ENCODE peak calls at places on chromosome 1, in ten cellular contexts. One of them, this sample, is unnamed.

GRCh38 chr1:66012076-66012769 is 219.5 kb downstream of the PDE4B start:
- DNase-seq in BJ: peak
- DNase-seq in AG04450: peak
- DNase-seq in fibroblast of pulmonary artery: no peak
- DNase-seq in foreskin fibroblast: no peak
- DNase-seq in WTC11: no peak
- DNase-seq in omental fat pad: no peak
- DNase-seq in AG09319: no peak
- DNase-seq in progenitor cell of endocrine pancreas: no peak
- DNase-seq in left lung: no peak
- DNase-seq in this sample: no peak

GRCh38 chr1:6459850-6460265 is 6.1 kb downstream of the TNFRSF25 start:
- DNase-seq in BJ: no peak
- DNase-seq in AG04450: no peak
- DNase-seq in fibroblast of pulmonary artery: no peak
- DNase-seq in foreskin fibroblast: no peak
- DNase-seq in WTC11: no peak
- DNase-seq in omental fat pad: no peak
- DNase-seq in AG09319: no peak
- DNase-seq in progenitor cell of endocrine pancreas: no peak
- DNase-seq in left lung: no peak
- DNase-seq in this sample: peak

GRCh38 chr1:85198864-85199263 is 2.0 kb downstream of the SYDE2 start:
- DNase-seq in BJ: no peak
- DNase-seq in AG04450: no peak
- DNase-seq in fibroblast of pulmonary artery: no peak
- DNase-seq in foreskin fibroblast: no peak
- DNase-seq in WTC11: no peak
- DNase-seq in omental fat pad: no peak
- DNase-seq in AG09319: no peak
- DNase-seq in progenitor cell of endocrine pancreas: no peak
- DNase-seq in left lung: no peak
- DNase-seq in this sample: no peak

GRCh38 chr1:193448682-193449461 is 262.5 kb upstream of the B3GALT2 start:
- DNase-seq in BJ: no peak
- DNase-seq in AG04450: no peak
- DNase-seq in fibroblast of pulmonary artery: no peak
- DNase-seq in foreskin fibroblast: no peak
- DNase-seq in WTC11: no peak
- DNase-seq in omental fat pad: no peak
- DNase-seq in AG09319: no peak
- DNase-seq in progenitor cell of endocrine pancreas: no peak
- DNase-seq in left lung: no peak
- DNase-seq in this sample: no peak

GRCh38 chr1:153598309-153599172 is 14.4 kb downstream of the S100A16 start:
- DNase-seq in BJ: no peak
- DNase-seq in AG04450: no peak
- DNase-seq in fibroblast of pulmonary artery: peak
- DNase-seq in foreskin fibroblast: peak
- DNase-seq in WTC11: peak
- DNase-seq in omental fat pad: no peak
- DNase-seq in AG09319: no peak
- DNase-seq in progenitor cell of endocrine pancreas: no peak
- DNase-seq in left lung: no peak
- DNase-seq in this sample: no peak

GRCh38 chr1:214957330-214958137 is 125.0 kb upstream of the KCNK2 start:
- DNase-seq in BJ: peak
- DNase-seq in AG04450: peak
- DNase-seq in fibroblast of pulmonary artery: peak
- DNase-seq in foreskin fibroblast: peak
- DNase-seq in WTC11: no peak
- DNase-seq in omental fat pad: no peak
- DNase-seq in AG09319: peak
- DNase-seq in progenitor cell of endocrine pancreas: no peak
- DNase-seq in left lung: no peak
- DNase-seq in this sample: no peak

GRCh38 chr1:25773441-25774125 is 26.4 kb upstream of the SELENON start:
- DNase-seq in BJ: no peak
- DNase-seq in AG04450: no peak
- DNase-seq in fibroblast of pulmonary artery: no peak
- DNase-seq in foreskin fibroblast: peak
- DNase-seq in WTC11: no peak
- DNase-seq in omental fat pad: no peak
- DNase-seq in AG09319: peak
- DNase-seq in progenitor cell of endocrine pancreas: peak
- DNase-seq in left lung: no peak
- DNase-seq in this sample: no peak

GRCh38 chr1:221263831-221264767 is 384.9 kb downstream of the HLX start:
- DNase-seq in BJ: peak
- DNase-seq in AG04450: peak
- DNase-seq in fibroblast of pulmonary artery: peak
- DNase-seq in foreskin fibroblast: peak
- DNase-seq in WTC11: peak
- DNase-seq in omental fat pad: no peak
- DNase-seq in AG09319: peak
- DNase-seq in progenitor cell of endocrine pancreas: no peak
- DNase-seq in left lung: no peak
- DNase-seq in this sample: no peak

GRCh38 chr1:52658795-52659194 is 25.8 kb downstream of the SHISAL2A start:
- DNase-seq in BJ: no peak
- DNase-seq in AG04450: no peak
- DNase-seq in fibroblast of pulmonary artery: no peak
- DNase-seq in foreskin fibroblast: no peak
- DNase-seq in WTC11: no peak
- DNase-seq in omental fat pad: no peak
- DNase-seq in AG09319: no peak
- DNase-seq in progenitor cell of endocrine pancreas: no peak
- DNase-seq in left lung: no peak
- DNase-seq in this sample: no peak

GRCh38 chr1:30251451-30251850 is 471.9 kb downstream of the MATN1 start:
- DNase-seq in BJ: no peak
- DNase-seq in AG04450: no peak
- DNase-seq in fibroblast of pulmonary artery: no peak
- DNase-seq in foreskin fibroblast: no peak
- DNase-seq in WTC11: no peak
- DNase-seq in omental fat pad: no peak
- DNase-seq in AG09319: no peak
- DNase-seq in progenitor cell of endocrine pancreas: no peak
- DNase-seq in left lung: no peak
- DNase-seq in this sample: no peak

GRCh38 chr1:69911301-69911801 is 294.0 kb downstream of the LRRC40 start:
- DNase-seq in BJ: peak
- DNase-seq in AG04450: peak
- DNase-seq in fibroblast of pulmonary artery: peak
- DNase-seq in foreskin fibroblast: peak
- DNase-seq in WTC11: no peak
- DNase-seq in omental fat pad: no peak
- DNase-seq in AG09319: peak
- DNase-seq in progenitor cell of endocrine pancreas: no peak
- DNase-seq in left lung: no peak
- DNase-seq in this sample: no peak

GRCh38 chr1:20102875-20103274 is 16.5 kb downstream of the PLA2G2D start:
- DNase-seq in BJ: no peak
- DNase-seq in AG04450: peak
- DNase-seq in fibroblast of pulmonary artery: peak
- DNase-seq in foreskin fibroblast: peak
- DNase-seq in WTC11: no peak
- DNase-seq in omental fat pad: no peak
- DNase-seq in AG09319: peak
- DNase-seq in progenitor cell of endocrine pancreas: no peak
- DNase-seq in left lung: no peak
- DNase-seq in this sample: no peak

GRCh38 chr1:9115656-9116205 is 13.2 kb downstream of the GPR157 start:
- DNase-seq in BJ: no peak
- DNase-seq in AG04450: no peak
- DNase-seq in fibroblast of pulmonary artery: peak
- DNase-seq in foreskin fibroblast: peak
- DNase-seq in WTC11: no peak
- DNase-seq in omental fat pad: no peak
- DNase-seq in AG09319: no peak
- DNase-seq in progenitor cell of endocrine pancreas: no peak
- DNase-seq in left lung: no peak
- DNase-seq in this sample: no peak

GRCh38 chr1:185054365-185055060 is 9.2 kb downstream of the RNF2 start:
- DNase-seq in BJ: no peak
- DNase-seq in AG04450: no peak
- DNase-seq in fibroblast of pulmonary artery: no peak
- DNase-seq in foreskin fibroblast: no peak
- DNase-seq in WTC11: peak
- DNase-seq in omental fat pad: no peak
- DNase-seq in AG09319: no peak
- DNase-seq in progenitor cell of endocrine pancreas: no peak
- DNase-seq in left lung: no peak
- DNase-seq in this sample: peak

GRCh38 chr1:234108921-234109320 is 204.4 kb downstream of the SLC35F3 start:
- DNase-seq in BJ: no peak
- DNase-seq in AG04450: no peak
- DNase-seq in fibroblast of pulmonary artery: no peak
- DNase-seq in foreskin fibroblast: no peak
- DNase-seq in WTC11: no peak
- DNase-seq in omental fat pad: no peak
- DNase-seq in AG09319: no peak
- DNase-seq in progenitor cell of endocrine pancreas: no peak
- DNase-seq in left lung: no peak
- DNase-seq in this sample: no peak
- TF ChIP-seq CTCF in BJ: no peak
- TF ChIP-seq CTCF in AG04450: no peak
- TF ChIP-seq CTCF in fibroblast of pulmonary artery: no peak
- TF ChIP-seq CTCF in foreskin fibroblast: no peak
- TF ChIP-seq CTCF in WTC11: no peak
- TF ChIP-seq CTCF in omental fat pad: no peak
- TF ChIP-seq CTCF in AG09319: no peak
- TF ChIP-seq CTCF in progenitor cell of endocrine pancreas: no peak
- TF ChIP-seq CTCF in left lung: no peak
- TF ChIP-seq CTCF in this sample: no peak

GRCh38 chr1:43991200-43991475 is 261 bp upstream of the CCDC24 start:
- DNase-seq in BJ: no peak
- DNase-seq in AG04450: no peak
- DNase-seq in fibroblast of pulmonary artery: no peak
- DNase-seq in foreskin fibroblast: no peak
- DNase-seq in WTC11: no peak
- DNase-seq in omental fat pad: no peak
- DNase-seq in AG09319: no peak
- DNase-seq in progenitor cell of endocrine pancreas: no peak
- DNase-seq in left lung: no peak
- DNase-seq in this sample: no peak

GRCh38 chr1:43992232-43992995 is 1.0 kb downstream of the CCDC24 start:
- DNase-seq in BJ: no peak
- DNase-seq in AG04450: no peak
- DNase-seq in fibroblast of pulmonary artery: no peak
- DNase-seq in foreskin fibroblast: no peak
- DNase-seq in WTC11: no peak
- DNase-seq in omental fat pad: no peak
- DNase-seq in AG09319: no peak
- DNase-seq in progenitor cell of endocrine pancreas: no peak
- DNase-seq in left lung: peak
- DNase-seq in this sample: no peak

GRCh38 chr1:43990271-43991199 is 864 bp upstream of the CCDC24 start:
- DNase-seq in BJ: no peak
- DNase-seq in AG04450: no peak
- DNase-seq in fibroblast of pulmonary artery: no peak
- DNase-seq in foreskin fibroblast: no peak
- DNase-seq in WTC11: no peak
- DNase-seq in omental fat pad: no peak
- DNase-seq in AG09319: no peak
- DNase-seq in progenitor cell of endocrine pancreas: no peak
- DNase-seq in left lung: peak
- DNase-seq in this sample: no peak

GRCh38 chr1:43993206-43993914 is 2.0 kb downstream of the CCDC24 start:
- DNase-seq in BJ: no peak
- DNase-seq in AG04450: no peak
- DNase-seq in fibroblast of pulmonary artery: no peak
- DNase-seq in foreskin fibroblast: no peak
- DNase-seq in WTC11: no peak
- DNase-seq in omental fat pad: no peak
- DNase-seq in AG09319: no peak
- DNase-seq in progenitor cell of endocrine pancreas: no peak
- DNase-seq in left lung: peak
- DNase-seq in this sample: no peak

DNA sequence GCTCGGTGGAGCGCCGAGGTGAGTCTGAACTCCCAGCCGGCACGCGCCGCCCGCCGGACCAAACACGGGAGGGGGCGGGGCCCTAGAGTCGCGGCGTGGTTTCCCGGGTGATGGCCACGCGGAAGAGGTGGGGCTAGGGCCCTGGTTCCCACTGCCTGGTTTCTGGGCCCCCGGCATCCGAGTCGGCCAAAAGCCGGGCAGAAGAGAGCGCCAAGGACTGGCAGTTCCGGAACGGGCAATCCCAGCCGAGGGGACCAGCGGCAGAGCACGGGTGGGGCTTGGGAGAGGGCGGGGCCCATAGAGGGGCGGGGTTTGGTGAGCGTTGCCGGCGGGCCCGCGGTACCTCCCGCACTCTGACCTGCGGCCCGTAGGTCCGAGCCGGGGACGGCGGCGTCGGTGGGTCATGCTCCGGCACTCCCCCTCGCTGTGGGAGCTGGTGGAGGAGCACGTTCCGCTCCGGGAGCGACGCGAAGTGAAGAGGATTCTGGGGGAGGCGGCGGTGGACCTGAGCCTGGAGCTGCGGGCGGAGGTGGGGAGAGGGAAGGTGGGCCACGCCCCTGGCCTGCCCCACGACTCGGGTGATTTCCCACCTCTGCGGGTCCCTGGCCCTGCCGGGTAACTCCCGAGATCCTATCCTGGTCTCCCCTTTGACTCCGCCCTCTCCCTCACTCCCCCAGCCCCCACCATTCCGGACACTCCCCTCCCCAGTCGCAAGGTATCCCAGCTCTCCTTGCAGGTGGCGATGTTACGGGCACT is at the start of gene CCDC24:
- DNase-seq in BJ: peak
- DNase-seq in AG04450: peak
- DNase-seq in fibroblast of pulmonary artery: peak
- DNase-seq in foreskin fibroblast: peak
- DNase-seq in WTC11: peak
- DNase-seq in omental fat pad: peak
- DNase-seq in AG09319: peak
- DNase-seq in progenitor cell of endocrine pancreas: peak
- DNase-seq in left lung: peak
- DNase-seq in this sample: no peak
- TF ChIP-seq CTCF in BJ: no peak
- TF ChIP-seq CTCF in AG04450: no peak
- TF ChIP-seq CTCF in fibroblast of pulmonary artery: no peak
- TF ChIP-seq CTCF in foreskin fibroblast: no peak
- TF ChIP-seq CTCF in WTC11: no peak
- TF ChIP-seq CTCF in omental fat pad: no peak
- TF ChIP-seq CTCF in AG09319: no peak
- TF ChIP-seq CTCF in progenitor cell of endocrine pancreas: no peak
- TF ChIP-seq CTCF in left lung: no peak
- TF ChIP-seq CTCF in this sample: peak

GRCh38 chr1:59349101-59349500 is 52.2 kb downstream of the FGGY start:
- DNase-seq in BJ: no peak
- DNase-seq in AG04450: no peak
- DNase-seq in fibroblast of pulmonary artery: no peak
- DNase-seq in foreskin fibroblast: no peak
- DNase-seq in WTC11: no peak
- DNase-seq in omental fat pad: no peak
- DNase-seq in AG09319: no peak
- DNase-seq in progenitor cell of endocrine pancreas: no peak
- DNase-seq in left lung: no peak
- DNase-seq in this sample: no peak
- TF ChIP-seq CTCF in BJ: no peak
- TF ChIP-seq CTCF in AG04450: no peak
- TF ChIP-seq CTCF in fibroblast of pulmonary artery: no peak
- TF ChIP-seq CTCF in foreskin fibroblast: no peak
- TF ChIP-seq CTCF in WTC11: no peak
- TF ChIP-seq CTCF in omental fat pad: no peak
- TF ChIP-seq CTCF in AG09319: no peak
- TF ChIP-seq CTCF in progenitor cell of endocrine pancreas: no peak
- TF ChIP-seq CTCF in left lung: no peak
- TF ChIP-seq CTCF in this sample: no peak

GRCh38 chr1:175221548-175222175 is 29.1 kb upstream of the KIAA0040 start:
- DNase-seq in BJ: no peak
- DNase-seq in AG04450: no peak
- DNase-seq in fibroblast of pulmonary artery: peak
- DNase-seq in foreskin fibroblast: no peak
- DNase-seq in WTC11: peak
- DNase-seq in omental fat pad: no peak
- DNase-seq in AG09319: no peak
- DNase-seq in progenitor cell of endocrine pancreas: no peak
- DNase-seq in left lung: no peak
- DNase-seq in this sample: no peak
- TF ChIP-seq CTCF in BJ: peak
- TF ChIP-seq CTCF in AG04450: no peak
- TF ChIP-seq CTCF in fibroblast of pulmonary artery: no peak
- TF ChIP-seq CTCF in foreskin fibroblast: no peak
- TF ChIP-seq CTCF in WTC11: no peak
- TF ChIP-seq CTCF in omental fat pad: no peak
- TF ChIP-seq CTCF in AG09319: no peak
- TF ChIP-seq CTCF in progenitor cell of endocrine pancreas: peak
- TF ChIP-seq CTCF in left lung: no peak
- TF ChIP-seq CTCF in this sample: no peak

This sample was measured in chondrocyte.